ENCODE peak calls at places on chromosomes 6 and 20, in five cellular contexts. D is A549; I is cardiac fibroblast; Y is CD8-positive, alpha-beta T cell; Q is IMR-90. Z is an unnamed sample.

GRCh38 chr6:37396571-37397185 is 36.3 kb upstream of the CMTR1 start:
- DNase-seq in Y (no peak), D (no peak), Q (no peak), I (peak; percentile 90), Z (peak; percentile 32)

GRCh38 chr6:93721386-93722048 is 302.2 kb upstream of the EPHA7 start:
- DNase-seq in Y (no peak), I (peak; percentile 51), D (peak; percentile 38), Q (no peak), Z (no peak)

GRCh38 chr6:11621119-11621518 is 83.6 kb downstream of the TMEM170B start:
- DNase-seq in D (no peak), Q (no peak), I (no peak), Y (no peak), Z (no peak)

GRCh38 chr6:36758516-36759176 is 61.0 kb downstream of the RAB44 start:
- DNase-seq in D (no peak), Q (no peak), I (no peak), Y (no peak), Z (no peak)

GRCh38 chr6:23202207-23202606 is 632.8 kb downstream of the HDGFL1 start:
- DNase-seq in Y (no peak), I (no peak), Q (no peak), D (no peak), Z (no peak)

GRCh38 chr20:37071481-37071911 is 24.3 kb downstream of the RBL1 start:
- DNase-seq in I (peak; percentile 21), D (no peak), Q (peak; percentile 67), Y (peak; percentile 8), Z (peak; percentile 18)

GRCh38 chr6:151784441-151785214 is 22.9 kb upstream of the ESR1 start:
- DNase-seq in I (no peak), Y (no peak), D (no peak), Q (no peak), Z (no peak)

GRCh38 chr6:150254671-150255228 is 111.9 kb downstream of the PPP1R14C start:
- DNase-seq in Q (peak; percentile 27), I (no peak), Y (no peak), D (no peak), Z (no peak)

GRCh38 chr6:74248966-74249365 is 553.0 kb downstream of the CD109 start:
- DNase-seq in D (no peak), Y (no peak), I (no peak), Q (peak; percentile 25), Z (no peak)

GRCh38 chr20:33647603-33648395 is 14.3 kb upstream of the C20orf144 start:
- DNase-seq in Q (peak; percentile 31), I (peak; percentile 55), D (no peak), Y (no peak), Z (peak; percentile 68)

GRCh38 chr6:145749632-145750031 is 14.3 kb upstream of the EPM2A start:
- DNase-seq in D (peak; percentile 49), Q (peak; percentile 85), Y (no peak), I (peak; percentile 76), Z (peak; percentile 52)

GRCh38 chr6:18609715-18610114 is 222.6 kb downstream of the RNF144B start:
- DNase-seq in I (no peak), Q (no peak), D (no peak), Y (no peak), Z (no peak)

GRCh38 chr6:166499350-166500163 is 86.9 kb downstream of the RAMACL start:
- DNase-seq in Y (no peak), D (no peak), I (no peak), Q (no peak), Z (no peak)

GRCh38 chr6:105087571-105088211 is 92.1 kb downstream of the POPDC3 start:
- DNase-seq in Y (no peak), Q (peak; percentile 69), I (peak; percentile 76), D (peak; percentile 57), Z (peak; percentile 25)

GRCh38 chr6:1832844-1833787 is 223.4 kb downstream of the FOXC1 start:
- DNase-seq in I (peak; percentile 63), D (no peak), Q (peak; percentile 12), Y (no peak), Z (no peak)
- H3K4me3 ChIP-seq in I (no peak overlapping the region), D (no peak overlapping the region), Q (no peak overlapping the region), Y (no peak overlapping the region), Z (no peak overlapping the region)

GRCh38 chr6:130366011-130366963 is at the start of gene TMEM200A:
- DNase-seq in Q (peak; percentile 51), D (no peak), Y (no peak), I (peak; percentile 60), Z (no peak)
- TF ChIP-seq CTCF in Q (peak; percentile 43), D (no peak), Y (no peak), I (peak; percentile 10), Z (peak; percentile 20)

DNA sequence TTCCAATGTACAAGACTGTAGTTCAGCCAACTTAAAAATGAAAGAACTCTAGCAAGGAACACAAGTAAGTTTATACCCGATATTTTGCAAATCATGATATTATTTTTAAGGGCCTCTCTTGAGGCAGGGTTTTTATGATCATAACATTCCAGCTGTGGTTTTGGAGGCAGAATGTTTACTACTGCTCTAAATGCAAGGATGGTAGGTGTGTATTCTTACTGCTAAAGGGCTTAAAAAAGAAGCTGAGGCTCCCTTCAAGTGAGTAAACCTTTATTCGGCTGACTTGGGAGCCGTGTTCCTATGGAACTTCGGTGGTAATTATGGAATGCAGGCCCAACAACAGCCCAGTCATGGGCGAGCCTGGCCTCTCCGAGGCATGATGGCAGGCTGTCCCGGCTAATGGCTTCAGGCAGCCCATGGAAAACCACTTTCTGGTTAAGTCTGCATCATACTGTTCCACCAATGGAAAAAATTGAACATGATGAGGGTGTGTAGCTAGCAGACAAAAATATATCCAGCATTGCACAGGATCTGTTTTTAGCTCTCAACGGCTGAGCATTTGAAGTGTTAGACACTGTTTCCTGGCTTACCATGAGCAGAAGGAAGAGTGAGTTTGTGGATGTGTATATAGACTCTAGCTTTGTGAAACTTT is 111.5 kb downstream of the TIAM2 start:
- DNase-seq in I (no peak), Q (no peak), Y (no peak), D (no peak), Z (no peak)
- H3K4me3 ChIP-seq in I (no peak overlapping the region), Q (no peak overlapping the region), Y (no peak overlapping the region), D (no peak overlapping the region), Z (peak overlapping the region; percentile 5)

GRCh38 chr6:27078734-27079357 is 168.7 kb upstream of the PRSS16 start:
- DNase-seq in Y (no peak), I (peak; percentile 77), Q (peak; percentile 68), D (peak; percentile 57), Z (peak; percentile 20)
- TF ChIP-seq CTCF in Y (no peak), I (peak; percentile 63), Q (peak; percentile 73), D (peak; percentile 85), Z (peak; percentile 66)

GRCh38 chr6:163248051-163248450 is 166.5 kb upstream of the QKI start:
- DNase-seq in Q (no peak), D (no peak), I (no peak), Y (no peak), Z (no peak)
- H3K4me3 ChIP-seq in Q (no peak overlapping the region), D (no peak overlapping the region), I (no peak overlapping the region), Y (no peak overlapping the region), Z (no peak overlapping the region)

GRCh38 chr6:83221886-83222479 is 28.8 kb downstream of the RWDD2A start:
- DNase-seq in Y (no peak), I (peak; percentile 71), Q (peak; percentile 54), D (peak; percentile 21), Z (no peak)
- TF ChIP-seq CTCF in Y (peak; percentile 62), I (peak; percentile 35), Q (peak; percentile 63), D (peak; percentile 59), Z (peak; percentile 41)